ENCODE peak calls at places on chromosomes 16 and 17, in eight cellular contexts. C is BJ; T is GM06990; Z is choroid plexus epithelial cell; O is AG04450; K is CD4-positive, alpha-beta T cell; F is Calu3; D is AG09319. B is an unnamed sample.

GRCh38 chr17:15441315-15441714 is 26.1 kb downstream of the CDRT4 start:
- DNase-seq in O (no peak), F (no peak), K (no peak), Z (no peak), D (no peak), C (no peak), T (no peak), B (no peak)

GRCh38 chr16:30092373-30093010 is 768 bp upstream of the TBX6 start:
- DNase-seq in D (no peak), O (no peak), T (peak; percentile 93), F (peak; percentile 73), C (no peak), Z (peak; percentile 76), K (no peak), B (peak; percentile 76)

GRCh38 chr16:67242138-67242730 is 5.0 kb downstream of the FHOD1 start:
- DNase-seq in O (no peak), F (no peak), C (no peak), K (no peak), Z (no peak), T (no peak), D (no peak), B (no peak)

GRCh38 chr17:62675260-62675659 is 47.8 kb downstream of the MRC2 start:
- DNase-seq in T (no peak), F (no peak), K (no peak), C (no peak), O (no peak), Z (no peak), D (no peak), B (no peak)

GRCh38 chr17:69331746-69332145 is 4.8 kb upstream of the ABCA5 start:
- DNase-seq in K (no peak), F (no peak), Z (no peak), O (no peak), T (no peak), D (no peak), C (no peak), B (no peak)

GRCh38 chr16:7321661-7322060 is 11.0 kb upstream of the RBFOX1 start:
- DNase-seq in T (no peak), C (no peak), F (no peak), K (no peak), O (no peak), Z (no peak), D (no peak), B (no peak)

GRCh38 chr17:38922538-38923291 is 2.7 kb upstream of the LASP1NB start:
- DNase-seq in O (no peak), Z (peak; percentile 88), C (no peak), K (no peak), D (peak; percentile 34), F (peak; percentile 68), T (no peak), B (no peak)

GRCh38 chr17:83186226-83186625 is 106.8 kb downstream of the METRNL start:
- DNase-seq in C (no peak), Z (no peak), O (no peak), K (no peak), D (no peak), T (no peak), F (no peak), B (no peak)

GRCh38 chr16:14672403-14672971 is 21.6 kb downstream of the PLA2G10 start:
- DNase-seq in C (no peak), Z (no peak), K (no peak), T (peak; percentile 57), F (peak; percentile 15), D (no peak), O (no peak), B (no peak)

GRCh38 chr17:17063546-17064122 is 21.4 kb downstream of the MPRIP start:
- DNase-seq in Z (no peak), F (no peak), T (no peak), O (no peak), K (no peak), C (no peak), D (no peak), B (no peak)

GRCh38 chr17:19000531-19001011 is 4.0 kb downstream of the FAM83G start:
- DNase-seq in K (no peak), C (no peak), D (no peak), Z (peak; percentile 56), O (no peak), T (no peak), F (no peak), B (no peak)

DNA sequence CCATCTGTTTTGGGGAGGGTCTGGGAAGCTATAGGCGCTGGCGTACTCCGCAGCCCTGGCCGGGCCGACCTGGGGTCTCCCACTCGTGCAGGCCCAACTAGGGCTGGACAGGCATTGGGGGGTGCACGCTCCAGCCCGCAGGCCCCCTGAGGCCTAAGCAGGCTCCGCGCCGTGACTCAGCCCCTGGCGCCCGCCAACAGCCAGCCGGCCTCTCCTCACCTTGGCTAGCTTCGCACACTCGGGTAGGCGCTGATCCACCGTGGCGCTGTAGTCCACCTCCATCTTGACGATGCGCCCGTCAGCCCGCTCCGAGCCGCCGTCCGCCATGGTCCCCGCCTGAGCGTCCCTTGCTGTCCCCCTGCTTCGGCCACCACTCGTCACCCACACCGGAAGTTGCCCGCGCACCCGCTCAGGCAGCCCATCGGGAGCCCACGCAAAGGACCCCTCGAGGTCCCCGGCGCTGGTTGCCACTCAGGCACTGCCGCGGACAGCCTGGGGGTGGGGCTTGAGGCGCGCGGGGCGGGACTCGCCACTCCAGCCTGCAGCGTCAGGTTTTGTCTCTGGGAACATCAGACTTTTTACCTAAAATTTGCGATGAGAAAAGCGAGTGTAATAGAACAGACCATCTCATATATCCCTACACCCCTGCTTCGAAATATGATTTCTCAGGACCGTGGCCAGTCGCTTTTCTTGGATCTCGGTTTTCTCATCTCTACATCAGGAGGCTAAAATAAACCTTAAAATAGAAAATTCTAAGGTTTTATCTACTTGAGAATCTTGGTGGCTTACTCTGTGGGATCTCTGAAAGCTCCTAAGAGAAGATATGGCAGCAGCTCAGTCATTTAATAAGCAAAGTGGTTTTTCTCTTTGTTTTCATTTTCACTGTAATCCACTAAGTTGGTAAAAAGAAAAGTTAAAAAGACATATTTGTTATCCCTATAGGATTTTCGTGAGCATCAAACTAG is at the start of gene PSMD12:
- DNase-seq in C (peak; percentile 28), T (peak; percentile 94), F (peak; percentile 96), O (peak; percentile 67), K (peak; percentile 88), D (peak; percentile 76), Z (peak; percentile 93), B (peak; percentile 94)
- TF ChIP-seq CTCF in C (no peak), T (no peak), F (no peak), O (no peak), K (no peak), D (no peak), Z (peak; percentile 17), B (no peak)

GRCh38 chr17:75764711-75765421 is at the start of gene GALK1:
- DNase-seq in O (no peak), Z (peak; percentile 76), D (no peak), T (peak; percentile 80), K (peak; percentile 59), C (no peak), F (peak; percentile 83), B (peak; percentile 74)

GRCh38 chr17:75763269-75763607 is 1.8 kb downstream of the GALK1 start:
- DNase-seq in D (no peak), K (no peak), F (no peak), C (no peak), Z (no peak), T (no peak), O (no peak), B (no peak)

GRCh38 chr17:75765981-75766380 is 989 bp upstream of the GALK1 start:
- DNase-seq in D (no peak), C (no peak), K (no peak), T (no peak), O (no peak), F (no peak), Z (no peak), B (no peak)

GRCh38 chr17:75763613-75764416 is 1.2 kb downstream of the GALK1 start:
- DNase-seq in Z (no peak), C (no peak), F (no peak), K (no peak), D (no peak), O (no peak), T (no peak), B (no peak)

DNA sequence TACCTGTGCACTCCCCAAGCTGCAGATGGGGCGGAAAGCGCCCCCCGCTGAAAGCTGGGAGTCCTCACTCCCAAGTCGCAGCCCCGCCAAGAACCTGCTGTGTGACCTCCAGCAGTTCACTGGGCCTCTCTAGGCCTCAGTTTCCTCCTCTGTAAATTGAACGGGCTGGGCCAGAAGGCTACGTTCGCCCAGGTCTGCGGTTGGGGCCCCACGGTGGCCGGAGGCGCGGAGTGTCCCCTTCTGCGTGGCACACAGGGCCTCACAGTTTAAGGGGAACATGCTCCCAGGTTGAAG is 628 bp downstream of the GALK1 start:
- DNase-seq in K (no peak), Z (no peak), C (no peak), O (no peak), T (no peak), F (no peak), D (no peak), B (no peak)
- TF ChIP-seq CTCF in K (peak; percentile 57), Z (no peak), C (no peak), O (no peak), T (peak; percentile 79), F (no peak), D (no peak), B (no peak)

GRCh38 chr17:43442711-43443110 is 41.1 kb upstream of the DHX8 start:
- DNase-seq in T (no peak), C (no peak), F (no peak), D (peak; percentile 22), K (no peak), O (no peak), Z (no peak), B (no peak)
- TF ChIP-seq CTCF in T (no peak), C (no peak), F (no peak), D (no peak), K (no peak), O (no peak), Z (no peak), B (no peak)

GRCh38 chr16:2243031-2243528 is 6.8 kb downstream of the DNASE1L2 start:
- DNase-seq in D (no peak), C (no peak), K (no peak), O (no peak), T (no peak), F (no peak), Z (no peak), B (no peak)

GRCh38 chr16:2243781-2244180 is 7.5 kb downstream of the DNASE1L2 start:
- DNase-seq in K (no peak), T (no peak), Z (no peak), C (no peak), F (no peak), D (no peak), O (no peak), B (no peak)

GRCh38 chr16:2244926-2245795 is 6.2 kb downstream of the ECI1 start:
- DNase-seq in D (no peak), Z (no peak), C (no peak), F (no peak), T (no peak), K (no peak), O (no peak), B (no peak)

GRCh38 chr16:2242598-2242997 is 6.4 kb downstream of the DNASE1L2 start:
- DNase-seq in D (no peak), C (no peak), O (no peak), T (no peak), K (no peak), Z (no peak), F (no peak), B (no peak)

DNA sequence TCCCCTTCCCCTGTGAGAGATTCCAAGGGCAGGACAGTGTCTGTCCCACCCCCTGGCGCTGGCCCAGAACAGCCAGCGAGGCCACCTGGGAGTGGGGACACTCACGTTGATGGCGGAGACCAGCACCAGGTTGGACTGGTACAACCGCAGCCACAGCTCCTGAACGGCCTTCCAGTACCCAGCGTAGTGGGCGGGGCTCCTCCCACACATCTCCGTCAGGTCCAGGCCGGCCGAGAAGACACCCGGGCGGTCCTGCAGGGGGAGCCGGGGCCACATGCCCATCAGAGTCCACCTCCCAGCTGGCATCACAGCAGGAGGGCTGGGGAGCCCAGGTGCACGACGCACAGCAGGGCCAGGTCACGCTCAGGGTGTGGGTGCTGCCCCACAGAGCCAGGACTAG is 7.1 kb downstream of the ECI1 start:
- DNase-seq in Z (no peak), F (no peak), D (no peak), T (no peak), C (no peak), K (no peak), O (no peak), B (no peak)
- TF ChIP-seq CTCF in Z (no peak), F (no peak), D (no peak), T (no peak), C (no peak), K (no peak), O (no peak), B (no peak)